ENCODE peak calls at places on chromosomes 3 and 15, in four cellular contexts. One of them, this sample, is unnamed.

GRCh38 chr3:80675790-80676189 is 908.0 kb upstream of the ROBO1 start:
- DNase-seq in COR-L47: no peak
- DNase-seq in AG08395: no peak
- DNase-seq in nephron progenitor cell: no peak
- DNase-seq in this sample: no peak

GRCh38 chr15:80777137-80777536 is 2.0 kb upstream of the CEMIP start:
- DNase-seq in COR-L47: no peak
- DNase-seq in AG08395: peak
- DNase-seq in nephron progenitor cell: peak
- DNase-seq in this sample: peak

GRCh38 chr15:41501191-41501917 is 7.7 kb downstream of the ITPKA start:
- DNase-seq in COR-L47: no peak
- DNase-seq in AG08395: no peak
- DNase-seq in nephron progenitor cell: peak
- DNase-seq in this sample: no peak

GRCh38 chr15:58306591-58307312 is 125.0 kb upstream of the LIPC start:
- DNase-seq in COR-L47: peak
- DNase-seq in AG08395: peak
- DNase-seq in nephron progenitor cell: no peak
- DNase-seq in this sample: no peak

GRCh38 chr3:94206291-94206690 is 143.4 kb downstream of the NSUN3 start:
- DNase-seq in COR-L47: no peak
- DNase-seq in AG08395: no peak
- DNase-seq in nephron progenitor cell: no peak
- DNase-seq in this sample: no peak

GRCh38 chr3:72520690-72521308 is 327.4 kb downstream of the SHQ1 start:
- DNase-seq in COR-L47: no peak
- DNase-seq in AG08395: no peak
- DNase-seq in nephron progenitor cell: no peak
- DNase-seq in this sample: no peak

GRCh38 chr3:16388850-16389411 is 123.9 kb downstream of the OXNAD1 start:
- DNase-seq in COR-L47: no peak
- DNase-seq in AG08395: peak
- DNase-seq in nephron progenitor cell: no peak
- DNase-seq in this sample: no peak

GRCh38 chr3:192106528-192106927 is 620.8 kb downstream of the FGF12 start:
- DNase-seq in COR-L47: no peak
- DNase-seq in AG08395: no peak
- DNase-seq in nephron progenitor cell: no peak
- DNase-seq in this sample: no peak

GRCh38 chr15:63052961-63053698 is 10.6 kb downstream of the TPM1 start:
- DNase-seq in COR-L47: no peak
- DNase-seq in AG08395: no peak
- DNase-seq in nephron progenitor cell: peak
- DNase-seq in this sample: peak

GRCh38 chr15:27679621-27680521 is 419.2 kb downstream of the OCA2 start:
- DNase-seq in COR-L47: peak
- DNase-seq in AG08395: no peak
- DNase-seq in nephron progenitor cell: peak
- DNase-seq in this sample: no peak

GRCh38 chr3:72346526-72346926 is 501.7 kb downstream of the SHQ1 start:
- DNase-seq in COR-L47: no peak
- DNase-seq in AG08395: peak
- DNase-seq in nephron progenitor cell: no peak
- DNase-seq in this sample: no peak

GRCh38 chr15:80643296-80643965 is 51.7 kb upstream of the ABHD17C start:
- DNase-seq in COR-L47: no peak
- DNase-seq in AG08395: peak
- DNase-seq in nephron progenitor cell: no peak
- DNase-seq in this sample: no peak

GRCh38 chr15:22253676-22254408 is 173.5 kb downstream of the OR4M2 start:
- DNase-seq in COR-L47: no peak
- DNase-seq in AG08395: no peak
- DNase-seq in nephron progenitor cell: no peak
- DNase-seq in this sample: no peak

GRCh38 chr3:8575364-8576104 is 69.1 kb downstream of the SSUH2 start:
- DNase-seq in COR-L47: no peak
- DNase-seq in AG08395: peak
- DNase-seq in nephron progenitor cell: no peak
- DNase-seq in this sample: no peak

GRCh38 chr15:57873564-57874209 is 167.2 kb downstream of the POLR2M start:
- DNase-seq in COR-L47: no peak
- DNase-seq in AG08395: peak
- DNase-seq in nephron progenitor cell: no peak
- DNase-seq in this sample: no peak

GRCh38 chr3:189838291-189838690 is 207.1 kb downstream of the TP63 start:
- DNase-seq in COR-L47: no peak
- DNase-seq in AG08395: no peak
- DNase-seq in nephron progenitor cell: no peak
- DNase-seq in this sample: no peak

GRCh38 chr3:58683001-58683845 is 16.6 kb upstream of the FAM3D start:
- DNase-seq in COR-L47: no peak
- DNase-seq in AG08395: peak
- DNase-seq in nephron progenitor cell: no peak
- DNase-seq in this sample: no peak

GRCh38 chr3:170000051-170000450 is 33.4 kb downstream of the SEC62 start:
- DNase-seq in COR-L47: no peak
- DNase-seq in AG08395: no peak
- DNase-seq in nephron progenitor cell: no peak
- DNase-seq in this sample: no peak

GRCh38 chr15:63041982-63042878 is at the start of gene TPM1:
- DNase-seq in COR-L47: peak
- DNase-seq in AG08395: peak
- DNase-seq in nephron progenitor cell: peak
- DNase-seq in this sample: peak

GRCh38 chr15:71344316-71344715 is 229.0 kb downstream of the THSD4 start:
- DNase-seq in COR-L47: no peak
- DNase-seq in AG08395: no peak
- DNase-seq in nephron progenitor cell: no peak
- DNase-seq in this sample: no peak

GRCh38 chr3:172787746-172788145 is 37.2 kb downstream of the ECT2 start:
- DNase-seq in COR-L47: no peak
- DNase-seq in AG08395: peak
- DNase-seq in nephron progenitor cell: no peak
- DNase-seq in this sample: no peak

GRCh38 chr3:157938154-157938774 is 168.0 kb downstream of the SHOX2 start:
- DNase-seq in COR-L47: no peak
- DNase-seq in AG08395: peak
- DNase-seq in nephron progenitor cell: no peak
- DNase-seq in this sample: no peak

GRCh38 chr3:187958432-187959003 is 195.4 kb upstream of the LPP start:
- DNase-seq in COR-L47: no peak
- DNase-seq in AG08395: no peak
- DNase-seq in nephron progenitor cell: no peak
- DNase-seq in this sample: peak

GRCh38 chr3:146577662-146578061 is 27.5 kb downstream of the PLSCR5 start:
- DNase-seq in COR-L47: peak
- DNase-seq in AG08395: peak
- DNase-seq in nephron progenitor cell: no peak
- DNase-seq in this sample: no peak

GRCh38 chr3:57559526-57559925 is 3.5 kb downstream of the PDE12 start:
- DNase-seq in COR-L47: no peak
- DNase-seq in AG08395: peak
- DNase-seq in nephron progenitor cell: no peak
- DNase-seq in this sample: no peak

GRCh38 chr15:83556754-83557153 is 97.2 kb upstream of the ADAMTSL3 start:
- DNase-seq in COR-L47: no peak
- DNase-seq in AG08395: no peak
- DNase-seq in nephron progenitor cell: no peak
- DNase-seq in this sample: no peak

GRCh38 chr15:73753250-73754130 is at the start of gene INSYN1:
- DNase-seq in COR-L47: no peak
- DNase-seq in AG08395: peak
- DNase-seq in nephron progenitor cell: peak
- DNase-seq in this sample: peak

GRCh38 chr3:24678021-24678420 is 183.4 kb upstream of the THRB start:
- DNase-seq in COR-L47: no peak
- DNase-seq in AG08395: no peak
- DNase-seq in nephron progenitor cell: no peak
- DNase-seq in this sample: no peak

GRCh38 chr3:42691861-42692666 is 6.7 kb downstream of the KLHL40 start:
- DNase-seq in COR-L47: no peak
- DNase-seq in AG08395: no peak
- DNase-seq in nephron progenitor cell: no peak
- DNase-seq in this sample: no peak

GRCh38 chr3:132284006-132284405 is 33.2 kb upstream of the ACP3 start:
- DNase-seq in COR-L47: no peak
- DNase-seq in AG08395: no peak
- DNase-seq in nephron progenitor cell: no peak
- DNase-seq in this sample: no peak

GRCh38 chr3:129343643-129344360 is 65.1 kb downstream of the HMCES start:
- DNase-seq in COR-L47: no peak
- DNase-seq in AG08395: peak
- DNase-seq in nephron progenitor cell: peak
- DNase-seq in this sample: peak

GRCh38 chr3:42961633-42962032 is 17.5 kb upstream of the GASK1A start:
- DNase-seq in COR-L47: no peak
- DNase-seq in AG08395: peak
- DNase-seq in nephron progenitor cell: peak
- DNase-seq in this sample: no peak

GRCh38 chr3:111981457-111981763 is 2.6 kb downstream of the ABHD10 start:
- DNase-seq in COR-L47: no peak
- DNase-seq in AG08395: no peak
- DNase-seq in nephron progenitor cell: no peak
- DNase-seq in this sample: no peak

GRCh38 chr15:57665939-57666338 is 40.6 kb upstream of the POLR2M start:
- DNase-seq in COR-L47: no peak
- DNase-seq in AG08395: no peak
- DNase-seq in nephron progenitor cell: no peak
- DNase-seq in this sample: no peak

GRCh38 chr15:40044717-40045571 is 6.0 kb upstream of the SRP14 start:
- DNase-seq in COR-L47: peak
- DNase-seq in AG08395: peak
- DNase-seq in nephron progenitor cell: peak
- DNase-seq in this sample: peak

GRCh38 chr15:37872661-37873060 is 61.8 kb upstream of the TMCO5A start:
- DNase-seq in COR-L47: no peak
- DNase-seq in AG08395: peak
- DNase-seq in nephron progenitor cell: no peak
- DNase-seq in this sample: no peak

GRCh38 chr3:12796171-12797123 is at the start of gene CAND2:
- DNase-seq in COR-L47: peak
- DNase-seq in AG08395: peak
- DNase-seq in nephron progenitor cell: peak
- DNase-seq in this sample: peak

GRCh38 chr3:190384241-190384863 is 3.6 kb upstream of the CLDN16 start:
- DNase-seq in COR-L47: peak
- DNase-seq in AG08395: peak
- DNase-seq in nephron progenitor cell: no peak
- DNase-seq in this sample: no peak

GRCh38 chr3:159761826-159762225 is 226.8 kb upstream of the IL12A start:
- DNase-seq in COR-L47: no peak
- DNase-seq in AG08395: no peak
- DNase-seq in nephron progenitor cell: no peak
- DNase-seq in this sample: no peak

This sample was measured in Right ventricle myocardium superior.